ENCODE peak calls at places on chromosomes 3 and 15, in six cellular contexts. One of them, this sample, is unnamed.

GRCh38 chr15:73597036-73597638 is 36.1 kb downstream of the NPTN start:
- DNase-seq in A549: no peak
- DNase-seq in uterus: no peak
- DNase-seq in IMR-90: no peak
- DNase-seq in transverse colon: no peak
- DNase-seq in upper lobe of left lung: peak
- DNase-seq in this sample: no peak

GRCh38 chr3:9916346-9916733 is 558 bp upstream of the IL17RC start:
- DNase-seq in transverse colon: no peak
- DNase-seq in uterus: peak
- DNase-seq in upper lobe of left lung: no peak
- DNase-seq in A549: no peak
- DNase-seq in IMR-90: peak
- DNase-seq in this sample: no peak

GRCh38 chr3:141804778-141805639 is 41.8 kb downstream of the GRK7 start:
- DNase-seq in IMR-90: no peak
- DNase-seq in transverse colon: no peak
- DNase-seq in uterus: no peak
- DNase-seq in upper lobe of left lung: no peak
- DNase-seq in A549: no peak
- DNase-seq in this sample: no peak

GRCh38 chr3:135325096-135325495 is 530.0 kb downstream of the EPHB1 start:
- DNase-seq in transverse colon: peak
- DNase-seq in IMR-90: no peak
- DNase-seq in upper lobe of left lung: no peak
- DNase-seq in uterus: no peak
- DNase-seq in A549: no peak
- DNase-seq in this sample: peak

GRCh38 chr3:187742351-187743171 is 2.7 kb downstream of the BCL6 start:
- DNase-seq in transverse colon: peak
- DNase-seq in uterus: peak
- DNase-seq in IMR-90: peak
- DNase-seq in upper lobe of left lung: peak
- DNase-seq in A549: no peak
- DNase-seq in this sample: peak

GRCh38 chr3:99934984-99935797 is 117.5 kb downstream of the CMSS1 start:
- DNase-seq in A549: no peak
- DNase-seq in uterus: no peak
- DNase-seq in upper lobe of left lung: no peak
- DNase-seq in IMR-90: no peak
- DNase-seq in transverse colon: no peak
- DNase-seq in this sample: no peak

GRCh38 chr3:16101295-16102186 is 72.9 kb upstream of the GALNT15 start:
- DNase-seq in IMR-90: peak
- DNase-seq in uterus: no peak
- DNase-seq in transverse colon: peak
- DNase-seq in upper lobe of left lung: no peak
- DNase-seq in A549: peak
- DNase-seq in this sample: no peak

GRCh38 chr3:140931-141330 is 55.6 kb upstream of the CHL1 start:
- DNase-seq in IMR-90: no peak
- DNase-seq in transverse colon: no peak
- DNase-seq in upper lobe of left lung: no peak
- DNase-seq in A549: no peak
- DNase-seq in uterus: no peak
- DNase-seq in this sample: no peak

GRCh38 chr3:54507876-54508460 is 385.6 kb downstream of the CACNA2D3 start:
- DNase-seq in upper lobe of left lung: no peak
- DNase-seq in uterus: no peak
- DNase-seq in A549: no peak
- DNase-seq in IMR-90: no peak
- DNase-seq in transverse colon: no peak
- DNase-seq in this sample: no peak

GRCh38 chr15:50163719-50164410 is 18.1 kb upstream of the SLC27A2 start:
- DNase-seq in IMR-90: no peak
- DNase-seq in transverse colon: no peak
- DNase-seq in A549: no peak
- DNase-seq in uterus: no peak
- DNase-seq in upper lobe of left lung: no peak
- DNase-seq in this sample: no peak

GRCh38 chr3:23017800-23018199 is 185.3 kb upstream of the UBE2E2 start:
- DNase-seq in upper lobe of left lung: no peak
- DNase-seq in uterus: no peak
- DNase-seq in IMR-90: peak
- DNase-seq in A549: no peak
- DNase-seq in transverse colon: no peak
- DNase-seq in this sample: no peak

GRCh38 chr15:56484284-56484683 is 19.3 kb upstream of the MNS1 start:
- DNase-seq in A549: no peak
- DNase-seq in transverse colon: no peak
- DNase-seq in IMR-90: no peak
- DNase-seq in upper lobe of left lung: no peak
- DNase-seq in uterus: no peak
- DNase-seq in this sample: no peak

GRCh38 chr3:196016485-196016884 is 65.4 kb downstream of the TFRC start:
- DNase-seq in A549: no peak
- DNase-seq in transverse colon: no peak
- DNase-seq in uterus: no peak
- DNase-seq in IMR-90: peak
- DNase-seq in upper lobe of left lung: no peak
- DNase-seq in this sample: no peak

GRCh38 chr3:9809615-9810356 is at the start of gene TTLL3:
- DNase-seq in uterus: peak
- DNase-seq in transverse colon: peak
- DNase-seq in IMR-90: peak
- DNase-seq in upper lobe of left lung: peak
- DNase-seq in A549: peak
- DNase-seq in this sample: peak

GRCh38 chr3:16606398-16606797 is 1.2 kb upstream of the DAZL start:
- DNase-seq in A549: no peak
- DNase-seq in IMR-90: no peak
- DNase-seq in transverse colon: no peak
- DNase-seq in uterus: no peak
- DNase-seq in upper lobe of left lung: no peak
- DNase-seq in this sample: no peak

GRCh38 chr3:24264748-24265158 is 229.9 kb downstream of the THRB start:
- DNase-seq in IMR-90: peak
- DNase-seq in transverse colon: no peak
- DNase-seq in A549: peak
- DNase-seq in uterus: no peak
- DNase-seq in upper lobe of left lung: no peak
- DNase-seq in this sample: no peak

GRCh38 chr15:29570931-29571727 is 251.1 kb downstream of the TJP1 start:
- DNase-seq in IMR-90: no peak
- DNase-seq in upper lobe of left lung: peak
- DNase-seq in transverse colon: peak
- DNase-seq in uterus: no peak
- DNase-seq in A549: peak
- DNase-seq in this sample: no peak

GRCh38 chr3:81643721-81644120 is 117.7 kb downstream of the GBE1 start:
- DNase-seq in uterus: no peak
- DNase-seq in transverse colon: peak
- DNase-seq in IMR-90: peak
- DNase-seq in A549: no peak
- DNase-seq in upper lobe of left lung: no peak
- DNase-seq in this sample: no peak

GRCh38 chr3:119703900-119704531 is 1.2 kb downstream of the CFAP91 start:
- DNase-seq in A549: no peak
- DNase-seq in upper lobe of left lung: no peak
- DNase-seq in IMR-90: no peak
- DNase-seq in transverse colon: no peak
- DNase-seq in uterus: no peak
- DNase-seq in this sample: no peak

DNA sequence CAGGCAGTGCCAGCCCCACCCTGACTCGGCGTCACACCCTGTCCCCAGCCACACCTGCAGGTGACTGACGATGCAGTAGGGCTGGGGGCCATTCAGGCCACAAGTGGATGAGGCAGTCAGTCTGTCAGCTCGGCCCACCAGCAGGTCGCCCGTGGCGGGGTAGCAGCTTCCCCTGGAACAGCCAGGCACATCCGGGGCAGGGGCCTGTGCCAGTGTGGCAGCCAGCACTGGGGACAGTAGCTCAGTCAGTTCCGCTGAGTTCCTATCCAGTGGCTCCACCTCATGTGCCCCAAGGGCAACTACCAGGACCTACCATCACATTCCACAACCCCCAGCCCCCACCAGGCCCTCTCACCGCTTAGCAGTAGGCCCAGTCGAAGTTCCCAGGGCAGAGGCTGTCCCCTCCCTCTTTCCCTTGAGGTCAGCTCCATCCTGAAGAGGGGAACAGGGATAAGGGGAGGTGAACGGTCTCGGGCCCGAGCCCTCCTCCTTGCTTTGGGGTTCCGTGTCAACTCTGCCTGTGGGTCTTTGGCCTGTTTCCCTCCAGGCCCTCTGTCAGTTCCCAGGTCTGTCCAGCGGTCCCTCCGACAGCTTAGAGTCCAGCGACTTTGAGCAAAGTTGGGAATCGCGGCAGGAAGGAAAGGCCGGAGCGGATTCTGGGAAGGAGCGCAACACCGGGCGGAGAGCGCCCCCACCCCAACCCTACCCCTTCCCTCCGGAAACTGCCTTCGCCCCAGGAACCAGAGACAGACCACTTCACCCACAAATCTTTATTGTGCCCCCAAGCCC is at the start of gene LAMB2:
- DNase-seq in upper lobe of left lung: peak
- DNase-seq in A549: peak
- DNase-seq in uterus: peak
- DNase-seq in IMR-90: peak
- DNase-seq in transverse colon: peak
- DNase-seq in this sample: peak
- TF ChIP-seq POLR2A in upper lobe of left lung: no peak
- TF ChIP-seq POLR2A in A549: peak
- TF ChIP-seq POLR2A in uterus: no peak
- TF ChIP-seq POLR2A in IMR-90: peak
- TF ChIP-seq POLR2A in transverse colon: peak
- TF ChIP-seq POLR2A in this sample: no peak

DNA sequence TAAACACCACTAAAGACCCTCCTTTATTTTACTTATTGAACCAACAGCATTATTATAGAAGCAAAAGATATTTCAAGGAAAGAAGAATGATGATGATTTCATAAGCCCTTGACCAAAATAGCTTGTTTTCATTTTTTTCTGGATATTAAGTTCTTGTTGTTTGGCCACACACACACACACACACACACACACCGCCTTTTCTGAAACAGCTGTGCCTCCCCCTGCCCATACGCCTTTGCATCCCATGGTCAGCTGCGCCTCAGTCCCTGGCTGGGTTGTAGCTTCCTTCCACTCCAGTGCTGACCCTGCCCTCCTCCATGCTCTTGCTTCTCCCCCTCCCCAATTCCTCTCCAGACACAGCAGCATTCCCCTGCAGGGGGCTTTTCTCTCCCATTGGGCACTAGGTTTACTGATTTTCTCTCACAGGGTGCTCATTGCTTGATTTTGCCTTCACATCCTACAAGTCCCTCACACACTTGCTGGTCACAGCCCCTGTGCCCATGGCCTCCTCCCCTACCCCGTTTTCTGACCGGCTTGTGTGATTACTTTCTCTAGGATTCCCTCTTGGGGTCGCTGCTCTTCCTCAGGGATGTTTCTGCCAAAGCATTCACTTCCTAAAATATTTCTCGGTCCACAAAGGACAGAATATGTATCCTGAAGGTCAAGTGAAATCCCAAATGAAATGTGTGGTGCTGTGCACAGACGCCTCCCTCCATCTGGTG is 18.4 kb downstream of the MESP1 start:
- DNase-seq in uterus: no peak
- DNase-seq in A549: no peak
- DNase-seq in transverse colon: no peak
- DNase-seq in upper lobe of left lung: no peak
- DNase-seq in IMR-90: no peak
- DNase-seq in this sample: no peak
- TF ChIP-seq CTCF in uterus: no peak
- TF ChIP-seq CTCF in A549: no peak
- TF ChIP-seq CTCF in transverse colon: no peak
- TF ChIP-seq CTCF in upper lobe of left lung: no peak
- TF ChIP-seq CTCF in IMR-90: no peak
- TF ChIP-seq CTCF in this sample: no peak

DNA sequence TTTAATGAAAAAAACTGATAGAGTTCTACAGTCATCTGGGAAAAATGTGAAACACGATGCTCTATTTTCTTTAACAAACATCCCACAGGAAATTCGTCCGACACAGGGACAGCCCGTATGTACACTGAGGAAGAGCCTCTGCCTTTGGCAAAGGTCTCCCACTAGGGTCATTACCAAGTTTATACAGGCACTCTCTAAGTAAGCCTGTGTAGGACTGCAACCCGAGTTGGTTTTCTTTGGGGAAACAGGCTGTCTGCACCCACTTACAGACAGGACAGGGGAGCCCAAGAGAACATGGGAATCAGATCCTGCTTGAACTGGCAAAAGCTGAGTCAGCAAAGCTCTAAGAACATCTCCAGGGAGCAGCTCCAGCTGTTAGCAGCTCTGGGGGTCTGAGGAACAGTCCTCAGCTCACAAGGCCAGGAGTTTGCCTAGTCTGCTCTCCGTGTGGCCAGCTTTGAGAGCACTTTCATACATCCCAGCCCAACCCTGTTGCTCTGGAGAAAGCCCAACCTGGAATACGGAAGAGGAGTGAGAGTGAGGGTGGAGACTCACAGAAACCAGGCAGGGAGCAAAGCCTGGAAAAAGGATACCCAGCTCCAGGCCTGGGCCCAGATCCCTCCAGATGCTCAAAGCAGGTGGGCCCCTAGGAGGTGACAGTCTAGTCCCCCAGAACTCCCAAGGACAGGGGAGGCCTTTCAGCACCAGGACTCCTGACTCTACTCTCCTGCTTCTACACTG is 1.9 kb downstream of the TBC1D2B start:
- DNase-seq in transverse colon: peak
- DNase-seq in uterus: peak
- DNase-seq in upper lobe of left lung: no peak
- DNase-seq in A549: no peak
- DNase-seq in IMR-90: peak
- DNase-seq in this sample: peak
- H3K4me3 ChIP-seq in transverse colon: peak
- H3K4me3 ChIP-seq in uterus: peak
- H3K4me3 ChIP-seq in upper lobe of left lung: peak
- H3K4me3 ChIP-seq in A549: no peak
- H3K4me3 ChIP-seq in IMR-90: peak
- H3K4me3 ChIP-seq in this sample: peak

GRCh38 chr3:38027466-38028465 is 1.7 kb downstream of the PLCD1 start:
- DNase-seq in IMR-90: no peak
- DNase-seq in A549: no peak
- DNase-seq in transverse colon: peak
- DNase-seq in upper lobe of left lung: no peak
- DNase-seq in uterus: no peak
- DNase-seq in this sample: no peak

GRCh38 chr3:38031022-38031994 is 1.9 kb upstream of the PLCD1 start:
- DNase-seq in uterus: no peak
- DNase-seq in upper lobe of left lung: peak
- DNase-seq in A549: peak
- DNase-seq in IMR-90: no peak
- DNase-seq in transverse colon: peak
- DNase-seq in this sample: peak

GRCh38 chr3:38030126-38031021 is 932 bp upstream of the PLCD1 start:
- DNase-seq in A549: no peak
- DNase-seq in IMR-90: no peak
- DNase-seq in upper lobe of left lung: no peak
- DNase-seq in uterus: no peak
- DNase-seq in transverse colon: no peak
- DNase-seq in this sample: no peak

GRCh38 chr3:38028621-38029361 is 651 bp downstream of the PLCD1 start:
- DNase-seq in uterus: no peak
- DNase-seq in IMR-90: no peak
- DNase-seq in transverse colon: peak
- DNase-seq in A549: no peak
- DNase-seq in upper lobe of left lung: peak
- DNase-seq in this sample: no peak

GRCh38 chr3:38029400-38030125 is at the start of gene PLCD1:
- DNase-seq in transverse colon: peak
- DNase-seq in IMR-90: no peak
- DNase-seq in upper lobe of left lung: peak
- DNase-seq in uterus: peak
- DNase-seq in A549: peak
- DNase-seq in this sample: peak
- TF ChIP-seq POLR2A in transverse colon: peak
- TF ChIP-seq POLR2A in IMR-90: no peak
- TF ChIP-seq POLR2A in upper lobe of left lung: no peak
- TF ChIP-seq POLR2A in uterus: peak
- TF ChIP-seq POLR2A in A549: no peak
- TF ChIP-seq POLR2A in this sample: no peak